ENCODE peak calls at places on chromosome 10, in four cellular contexts. N is tibial artery, P is SJSA1, M is sigmoid colon. H is an unnamed sample.
A peak's percentile ranks its signal among the peaks of the same experiment; 100 is the strongest.

GRCh38 chr10:33333260-33334169 is 952 bp downstream of the NRP1 start:
- DNase-seq in N (no peak), P (no peak), M (no peak), H (peak; percentile 58)

GRCh38 chr10:130962240-130963051 is 349.1 kb downstream of the TCERG1L start:
- DNase-seq in N (peak; percentile 14), P (no peak), M (no peak), H (no peak)

GRCh38 chr10:7913122-7913872 is 95.0 kb downstream of the TAF3 start:
- DNase-seq in N (no peak), P (no peak), M (no peak), H (no peak)

GRCh38 chr10:2584385-2584784 is 483.0 kb upstream of the PFKP start:
- DNase-seq in N (no peak), P (no peak), M (no peak), H (no peak)

GRCh38 chr10:971150-971542 is 17.1 kb upstream of the GTPBP4 start:
- DNase-seq in N (peak; percentile 55), P (no peak), M (peak; percentile 82), H (no peak)

GRCh38 chr10:97196213-97197029 is 10.7 kb upstream of the SLIT1 start:
- DNase-seq in N (peak; percentile 32), P (peak; percentile 61), M (peak; percentile 69), H (peak; percentile 73)

GRCh38 chr10:57222603-57223002 is 861.5 kb upstream of the ZWINT start:
- DNase-seq in N (no peak), P (no peak), M (no peak), H (no peak)

GRCh38 chr10:44193156-44193555 is 191.7 kb downstream of the CXCL12 start:
- DNase-seq in N (no peak), P (no peak), M (no peak), H (no peak)

GRCh38 chr10:98170249-98171117 is 36.0 kb downstream of the R3HCC1L start:
- DNase-seq in N (peak; percentile 27), P (no peak), M (no peak), H (peak; percentile 27)

GRCh38 chr10:132613566-132614348 is 76.2 kb downstream of the INPP5A start:
- DNase-seq in N (no peak), P (no peak), M (peak; percentile 60), H (no peak)

GRCh38 chr10:67780759-67781538 is 57.0 kb downstream of the DNAJC12 start:
- DNase-seq in N (no peak), P (no peak), M (no peak), H (no peak)

GRCh38 chr10:80579370-80579769 is 41.7 kb downstream of the SH2D4B start:
- DNase-seq in N (no peak), P (no peak), M (no peak), H (no peak)

GRCh38 chr10:103153302-103153759 is 39.7 kb downstream of the NT5C2 start:
- DNase-seq in N (peak; percentile 37), P (no peak), M (no peak), H (no peak)

GRCh38 chr10:116713846-116714245 is 28.5 kb downstream of the HSPA12A start:
- DNase-seq in N (no peak), P (no peak), M (no peak), H (no peak)

GRCh38 chr10:62231805-62232204 is 36.8 kb downstream of the RTKN2 start:
- DNase-seq in N (no peak), P (no peak), M (no peak), H (no peak)

GRCh38 chr10:49310460-49310859 is 11.5 kb downstream of the C10orf71 start:
- DNase-seq in N (no peak), P (no peak), M (no peak), H (no peak)

GRCh38 chr10:88840104-88840503 is 11.5 kb downstream of the ANKRD22 start:
- DNase-seq in N (no peak), P (no peak), M (no peak), H (no peak)

GRCh38 chr10:23777153-23777552 is 338.3 kb downstream of the OTUD1 start:
- DNase-seq in N (no peak), P (no peak), M (no peak), H (no peak)

GRCh38 chr10:8289186-8289924 is 234.9 kb downstream of the GATA3 start:
- DNase-seq in N (no peak), P (no peak), M (no peak), H (no peak)

GRCh38 chr10:14008648-14009072 is 322.1 kb downstream of the FRMD4A start:
- DNase-seq in N (no peak), P (no peak), M (no peak), H (no peak)

GRCh38 chr10:13349776-13350274 is 1.7 kb upstream of the SEPHS1 start:
- DNase-seq in N (peak; percentile 55), P (peak; percentile 50), M (peak; percentile 83), H (peak; percentile 14)

GRCh38 chr10:30073767-30074060 is 14.3 kb upstream of the JCAD start:
- DNase-seq in N (no peak), P (no peak), M (no peak), H (no peak)

GRCh38 chr10:86151613-86152012 is 215.0 kb downstream of the GRID1 start:
- DNase-seq in N (no peak), P (no peak), M (no peak), H (no peak)
- H3K36me3 ChIP-seq in N (no peaks in the 10 kb centered on the region), P (no peaks in the 10 kb centered on the region), M (no peaks in the 10 kb centered on the region), H (no peaks in the 10 kb centered on the region)

DNA sequence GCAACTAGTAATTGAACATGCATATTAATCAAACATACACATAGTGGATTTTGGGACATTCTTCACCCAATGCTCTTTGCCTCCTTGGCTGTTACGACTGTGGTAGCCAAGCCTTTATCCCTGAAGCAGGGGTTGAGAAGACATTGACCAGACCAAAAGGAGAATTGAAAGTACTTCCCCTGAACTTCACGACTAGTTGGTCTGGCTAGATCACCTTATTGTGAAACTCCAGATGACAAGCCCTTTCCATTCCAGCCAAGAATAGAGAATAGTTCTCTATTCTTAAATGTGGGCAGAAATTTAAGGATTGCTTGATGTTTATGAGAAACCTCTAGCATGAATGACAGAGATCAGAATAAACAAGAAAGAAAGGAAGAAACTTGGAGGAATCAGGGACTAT is 97.0 kb downstream of the LRMDA start:
- DNase-seq in N (no peak), P (no peak), M (no peak), H (no peak)
- H3K36me3 ChIP-seq in N (no peaks in the 10 kb centered on the region), P (no peaks in the 10 kb centered on the region), M (no peaks in the 10 kb centered on the region), H (no peaks in the 10 kb centered on the region)

DNA sequence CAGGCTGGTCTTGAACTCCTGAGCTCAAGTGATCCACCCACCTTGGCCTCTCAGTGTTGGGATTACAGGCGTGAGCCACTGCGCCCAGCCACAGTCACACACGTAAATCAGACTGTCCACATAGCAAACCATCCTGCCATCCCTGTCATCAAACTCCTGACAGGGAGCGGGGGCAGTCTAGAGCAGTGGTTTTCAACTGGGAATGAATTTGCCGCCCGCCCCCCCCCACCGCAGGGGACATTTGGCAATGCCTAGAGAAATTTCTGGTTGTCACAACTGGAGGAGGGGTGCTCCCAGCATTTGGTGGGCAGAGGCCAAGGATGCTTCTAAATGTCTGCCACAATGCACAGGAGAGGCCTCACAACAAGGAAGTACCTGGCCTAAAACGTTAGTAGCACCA is 24.1 kb downstream of the CAMK2G start:
- DNase-seq in N (no peak), P (no peak), M (peak; percentile 62), H (no peak)
- H3K36me3 ChIP-seq in N (peaks cover 65% of the 10 kb centered on the region), P (peaks cover 50% of the 10 kb centered on the region), M (peaks cover 39% of the 10 kb centered on the region), H (peaks cover 62% of the 10 kb centered on the region)

DNA sequence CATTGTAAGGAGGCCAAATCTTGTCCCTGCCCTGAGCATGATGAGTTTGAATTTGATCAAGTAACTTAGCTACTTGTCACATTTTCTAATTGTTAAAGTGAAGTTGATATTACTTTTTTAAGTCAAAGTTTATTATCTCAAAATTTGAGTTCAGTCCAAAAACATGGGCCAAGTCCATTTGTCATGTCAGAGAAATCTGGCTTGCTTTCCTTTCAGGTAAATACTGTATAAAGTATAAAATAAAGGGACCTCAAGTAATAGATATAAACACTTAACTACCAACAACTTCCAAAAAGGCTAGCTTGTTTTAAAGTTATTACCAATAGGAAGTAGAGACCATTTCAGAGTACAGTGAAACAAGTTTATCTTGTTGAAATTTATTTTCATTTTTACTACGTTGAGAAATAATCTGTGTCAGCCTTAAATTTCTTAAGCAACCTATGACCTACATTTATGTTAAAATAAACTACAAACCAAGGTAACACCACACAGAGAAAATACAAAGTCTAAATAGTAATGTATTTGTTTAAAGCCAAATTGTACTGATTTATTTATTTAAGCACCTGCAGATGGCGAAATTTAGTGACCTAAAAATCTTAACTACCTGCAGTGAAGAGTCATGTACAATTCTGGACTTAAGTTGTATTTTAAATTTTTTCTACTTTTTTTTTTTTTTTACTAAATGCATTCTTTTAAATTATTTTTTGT is 36.5 kb downstream of the FHIP2A start:
- DNase-seq in N (no peak), P (no peak), M (no peak), H (no peak)
- H3K36me3 ChIP-seq in N (peaks cover 73% of the 10 kb centered on the region), P (peaks cover 60% of the 10 kb centered on the region), M (peaks cover 13% of the 10 kb centered on the region), H (peaks cover 37% of the 10 kb centered on the region)

DNA sequence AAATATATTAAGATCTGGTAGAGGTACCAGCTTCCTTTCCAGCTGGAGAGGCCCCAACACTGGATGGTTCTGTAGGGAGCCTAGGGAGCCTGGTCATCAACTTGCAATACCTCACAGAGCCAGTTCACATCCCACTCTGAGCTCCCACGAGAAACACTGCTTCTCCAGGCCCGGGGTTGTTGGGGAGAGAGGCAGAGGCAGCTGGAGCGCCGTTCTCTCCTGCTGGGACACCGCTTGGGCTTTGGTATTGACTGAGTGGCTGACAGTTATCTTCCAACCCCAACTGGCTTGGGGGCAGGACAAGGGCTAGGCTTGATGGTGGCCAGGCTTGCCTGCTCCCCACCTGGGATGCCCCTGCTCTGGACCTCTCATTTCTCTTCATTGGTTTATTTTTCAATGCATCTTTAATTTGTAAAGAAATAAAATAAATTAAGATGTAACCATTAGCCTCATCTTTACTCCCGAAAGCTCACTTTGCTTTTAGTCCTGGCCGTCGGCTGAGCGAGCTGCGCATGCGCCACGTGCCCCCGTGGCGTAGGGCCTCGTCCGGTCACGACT is 10.0 kb upstream of the CHCHD1 start:
- DNase-seq in N (peak; percentile 91), P (peak; percentile 90), M (peak; percentile 95), H (peak; percentile 79)
- H3K36me3 ChIP-seq in N (peaks cover 52% of the 10 kb centered on the region), P (peaks cover 89% of the 10 kb centered on the region), M (peaks cover 40% of the 10 kb centered on the region), H (peaks cover 32% of the 10 kb centered on the region)

GRCh38 chr10:121658111-121658510 is 59.9 kb upstream of the FGFR2 start:
- DNase-seq in N (no peak), P (no peak), M (no peak), H (no peak)

GRCh38 chr10:121662531-121662930 is 64.3 kb upstream of the FGFR2 start:
- DNase-seq in N (no peak), P (no peak), M (no peak), H (no peak)

GRCh38 chr10:121658611-121659010 is 60.4 kb upstream of the FGFR2 start:
- DNase-seq in N (no peak), P (no peak), M (no peak), H (no peak)

GRCh38 chr10:121661451-121661851 is 63.2 kb upstream of the FGFR2 start:
- DNase-seq in N (no peak), P (no peak), M (no peak), H (no peak)

DNA sequence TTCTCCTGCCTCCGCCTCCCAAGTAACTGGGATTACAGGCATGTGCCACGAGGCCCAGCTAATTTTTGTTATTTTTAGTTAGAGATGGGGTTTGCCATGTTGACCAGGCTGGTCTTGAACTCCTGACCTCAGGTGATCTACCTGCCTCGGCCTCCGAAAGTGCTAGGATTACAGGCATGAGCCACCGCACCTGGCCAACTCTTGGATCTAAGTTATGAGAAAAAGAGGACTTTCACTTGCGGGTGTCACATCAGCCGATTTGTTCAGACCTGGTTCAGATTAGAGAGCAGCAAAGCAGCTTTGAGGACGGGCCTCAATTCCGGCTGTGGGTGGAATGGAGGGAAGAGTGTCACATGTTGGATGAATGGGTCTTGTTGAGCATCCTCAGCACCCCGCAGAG is 61.0 kb upstream of the FGFR2 start:
- DNase-seq in N (no peak), P (no peak), M (no peak), H (no peak)
- H3K36me3 ChIP-seq in N (no peaks in the 10 kb centered on the region), P (no peaks in the 10 kb centered on the region), M (no peaks in the 10 kb centered on the region), H (no peaks in the 10 kb centered on the region)